ENCODE peak calls at places on chromosomes 11 and 22, in ten cellular contexts. One of them, this sample, is unnamed. For H3K4me1, the result is how much of the 10 kb centered on the place peaks cover.

GRCh38 chr11:46305295-46305694 is 27.8 kb downstream of the CREB3L1 start:
- DNase-seq in pancreas: no peak
- DNase-seq in psoas muscle: no peak
- DNase-seq in left ventricle myocardium inferior: no peak
- DNase-seq in IMR-90: peak
- DNase-seq in mucosa of descending colon: no peak
- DNase-seq in lower lobe of right lung: no peak
- DNase-seq in PC-3: no peak
- DNase-seq in HepG2: peak
- DNase-seq in heart left ventricle: no peak
- DNase-seq in this sample: no peak

GRCh38 chr22:42863349-42863911 is 6.4 kb upstream of the ARFGAP3 start:
- DNase-seq in left ventricle myocardium inferior: no peak
- DNase-seq in psoas muscle: no peak
- DNase-seq in mucosa of descending colon: no peak
- DNase-seq in heart left ventricle: no peak
- DNase-seq in HepG2: no peak
- DNase-seq in IMR-90: peak
- DNase-seq in pancreas: no peak
- DNase-seq in PC-3: peak
- DNase-seq in lower lobe of right lung: no peak
- DNase-seq in this sample: no peak

GRCh38 chr11:8290122-8290810 is 26.6 kb upstream of the LMO1 start:
- DNase-seq in HepG2: no peak
- DNase-seq in lower lobe of right lung: no peak
- DNase-seq in IMR-90: no peak
- DNase-seq in pancreas: no peak
- DNase-seq in heart left ventricle: no peak
- DNase-seq in left ventricle myocardium inferior: no peak
- DNase-seq in PC-3: no peak
- DNase-seq in mucosa of descending colon: no peak
- DNase-seq in psoas muscle: no peak
- DNase-seq in this sample: no peak

GRCh38 chr11:132718711-132719641 is 813.3 kb downstream of the OPCML start:
- DNase-seq in heart left ventricle: no peak
- DNase-seq in mucosa of descending colon: peak
- DNase-seq in HepG2: no peak
- DNase-seq in lower lobe of right lung: no peak
- DNase-seq in pancreas: no peak
- DNase-seq in left ventricle myocardium inferior: no peak
- DNase-seq in IMR-90: peak
- DNase-seq in psoas muscle: no peak
- DNase-seq in PC-3: no peak
- DNase-seq in this sample: no peak

GRCh38 chr11:47305734-47306483 is 36.0 kb downstream of the MADD start:
- DNase-seq in IMR-90: no peak
- DNase-seq in HepG2: no peak
- DNase-seq in pancreas: no peak
- DNase-seq in PC-3: no peak
- DNase-seq in psoas muscle: peak
- DNase-seq in mucosa of descending colon: no peak
- DNase-seq in lower lobe of right lung: no peak
- DNase-seq in heart left ventricle: peak
- DNase-seq in left ventricle myocardium inferior: peak
- DNase-seq in this sample: no peak

GRCh38 chr11:132911186-132911585 is 621.1 kb downstream of the OPCML start:
- DNase-seq in psoas muscle: no peak
- DNase-seq in mucosa of descending colon: no peak
- DNase-seq in pancreas: peak
- DNase-seq in HepG2: no peak
- DNase-seq in heart left ventricle: no peak
- DNase-seq in lower lobe of right lung: no peak
- DNase-seq in left ventricle myocardium inferior: no peak
- DNase-seq in PC-3: no peak
- DNase-seq in IMR-90: peak
- DNase-seq in this sample: no peak

GRCh38 chr22:26484360-26484706 is 656 bp downstream of the SRRD start:
- DNase-seq in left ventricle myocardium inferior: no peak
- DNase-seq in lower lobe of right lung: no peak
- DNase-seq in pancreas: no peak
- DNase-seq in psoas muscle: no peak
- DNase-seq in heart left ventricle: no peak
- DNase-seq in IMR-90: peak
- DNase-seq in PC-3: no peak
- DNase-seq in HepG2: no peak
- DNase-seq in mucosa of descending colon: no peak
- DNase-seq in this sample: no peak

GRCh38 chr11:116837231-116838091 is at the start of gene APOA1:
- DNase-seq in pancreas: no peak
- DNase-seq in PC-3: no peak
- DNase-seq in HepG2: peak
- DNase-seq in left ventricle myocardium inferior: no peak
- DNase-seq in heart left ventricle: peak
- DNase-seq in IMR-90: no peak
- DNase-seq in psoas muscle: no peak
- DNase-seq in mucosa of descending colon: no peak
- DNase-seq in lower lobe of right lung: no peak
- DNase-seq in this sample: peak

GRCh38 chr22:35380537-35381423 is at the start of gene HMOX1:
- DNase-seq in psoas muscle: peak
- DNase-seq in HepG2: peak
- DNase-seq in PC-3: peak
- DNase-seq in left ventricle myocardium inferior: peak
- DNase-seq in mucosa of descending colon: peak
- DNase-seq in heart left ventricle: peak
- DNase-seq in lower lobe of right lung: peak
- DNase-seq in pancreas: peak
- DNase-seq in IMR-90: peak
- DNase-seq in this sample: peak

GRCh38 chr11:30016588-30017363 is at the start of gene KCNA4:
- DNase-seq in PC-3: no peak
- DNase-seq in heart left ventricle: peak
- DNase-seq in left ventricle myocardium inferior: peak
- DNase-seq in mucosa of descending colon: no peak
- DNase-seq in pancreas: peak
- DNase-seq in HepG2: no peak
- DNase-seq in IMR-90: no peak
- DNase-seq in lower lobe of right lung: peak
- DNase-seq in psoas muscle: no peak
- DNase-seq in this sample: no peak

GRCh38 chr22:31852691-31853370 is 91.5 kb upstream of the YWHAH start:
- DNase-seq in pancreas: no peak
- DNase-seq in mucosa of descending colon: no peak
- DNase-seq in HepG2: no peak
- DNase-seq in PC-3: no peak
- DNase-seq in left ventricle myocardium inferior: no peak
- DNase-seq in heart left ventricle: no peak
- DNase-seq in lower lobe of right lung: no peak
- DNase-seq in psoas muscle: no peak
- DNase-seq in IMR-90: peak
- DNase-seq in this sample: no peak

GRCh38 chr11:78429667-78430066 is 12.0 kb upstream of the GAB2 start:
- DNase-seq in IMR-90: no peak
- DNase-seq in HepG2: no peak
- DNase-seq in mucosa of descending colon: no peak
- DNase-seq in heart left ventricle: no peak
- DNase-seq in pancreas: no peak
- DNase-seq in lower lobe of right lung: no peak
- DNase-seq in psoas muscle: no peak
- DNase-seq in left ventricle myocardium inferior: no peak
- DNase-seq in PC-3: no peak
- DNase-seq in this sample: no peak

GRCh38 chr11:75558939-75559843 is 2.9 kb upstream of the SERPINH1 start:
- DNase-seq in psoas muscle: no peak
- DNase-seq in IMR-90: peak
- DNase-seq in pancreas: no peak
- DNase-seq in left ventricle myocardium inferior: no peak
- DNase-seq in lower lobe of right lung: peak
- DNase-seq in PC-3: no peak
- DNase-seq in HepG2: no peak
- DNase-seq in heart left ventricle: peak
- DNase-seq in mucosa of descending colon: peak
- DNase-seq in this sample: peak
- H3K4me3 ChIP-seq in psoas muscle: peak
- H3K4me3 ChIP-seq in IMR-90: no peak
- H3K4me3 ChIP-seq in pancreas: no peak
- H3K4me3 ChIP-seq in left ventricle myocardium inferior: peak
- H3K4me3 ChIP-seq in lower lobe of right lung: peak
- H3K4me3 ChIP-seq in PC-3: no peak
- H3K4me3 ChIP-seq in HepG2: no peak
- H3K4me3 ChIP-seq in heart left ventricle: peak
- H3K4me3 ChIP-seq in mucosa of descending colon: no peak
- H3K4me3 ChIP-seq in this sample: no peak

DNA sequence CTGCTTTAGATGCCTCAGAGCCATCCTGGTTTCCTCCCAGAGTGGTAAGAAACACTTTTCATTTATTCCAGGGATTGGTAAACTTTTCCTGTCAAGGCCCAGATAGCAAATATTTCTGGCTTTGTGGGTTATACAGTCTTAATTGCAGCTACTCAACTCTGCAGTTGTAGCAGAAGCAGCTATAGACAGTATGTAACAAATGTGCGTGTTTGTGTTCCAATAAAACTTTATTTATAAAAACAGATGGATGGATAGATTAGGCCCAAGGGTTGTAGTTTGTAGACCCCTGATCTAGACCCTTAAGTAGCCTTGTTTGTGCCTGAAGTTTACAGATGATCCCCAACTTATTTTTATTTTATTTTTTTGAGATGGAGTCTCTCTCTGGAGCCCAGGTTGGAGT is 17.9 kb downstream of the NNMT start:
- DNase-seq in psoas muscle: no peak
- DNase-seq in pancreas: no peak
- DNase-seq in HepG2: no peak
- DNase-seq in PC-3: no peak
- DNase-seq in mucosa of descending colon: no peak
- DNase-seq in lower lobe of right lung: no peak
- DNase-seq in left ventricle myocardium inferior: no peak
- DNase-seq in IMR-90: no peak
- DNase-seq in heart left ventricle: no peak
- DNase-seq in this sample: no peak
- H3K4me1 ChIP-seq in psoas muscle: under half
- H3K4me1 ChIP-seq in pancreas: under half
- H3K4me1 ChIP-seq in HepG2: under half
- H3K4me1 ChIP-seq in PC-3: under half
- H3K4me1 ChIP-seq in mucosa of descending colon: under half
- H3K4me1 ChIP-seq in lower lobe of right lung: half or more
- H3K4me1 ChIP-seq in left ventricle myocardium inferior: under half
- H3K4me1 ChIP-seq in IMR-90: under half
- H3K4me1 ChIP-seq in heart left ventricle: under half
- H3K4me1 ChIP-seq in this sample: under half

GRCh38 chr11:407651-408080 is 7.1 kb downstream of the SIGIRR start:
- DNase-seq in HepG2: no peak
- DNase-seq in mucosa of descending colon: no peak
- DNase-seq in lower lobe of right lung: no peak
- DNase-seq in pancreas: peak
- DNase-seq in heart left ventricle: peak
- DNase-seq in psoas muscle: no peak
- DNase-seq in left ventricle myocardium inferior: no peak
- DNase-seq in PC-3: no peak
- DNase-seq in IMR-90: no peak
- DNase-seq in this sample: no peak
- H3K4me3 ChIP-seq in HepG2: no peak
- H3K4me3 ChIP-seq in mucosa of descending colon: no peak
- H3K4me3 ChIP-seq in lower lobe of right lung: peak
- H3K4me3 ChIP-seq in pancreas: no peak
- H3K4me3 ChIP-seq in heart left ventricle: no peak
- H3K4me3 ChIP-seq in psoas muscle: peak
- H3K4me3 ChIP-seq in left ventricle myocardium inferior: peak
- H3K4me3 ChIP-seq in PC-3: no peak
- H3K4me3 ChIP-seq in IMR-90: no peak
- H3K4me3 ChIP-seq in this sample: no peak

GRCh38 chr22:37355174-37355573 is 72.1 kb downstream of the ELFN2 start:
- DNase-seq in left ventricle myocardium inferior: no peak
- DNase-seq in lower lobe of right lung: no peak
- DNase-seq in IMR-90: no peak
- DNase-seq in pancreas: no peak
- DNase-seq in psoas muscle: no peak
- DNase-seq in heart left ventricle: no peak
- DNase-seq in PC-3: no peak
- DNase-seq in mucosa of descending colon: no peak
- DNase-seq in HepG2: no peak
- DNase-seq in this sample: no peak

GRCh38 chr22:37356922-37357321 is 70.4 kb downstream of the ELFN2 start:
- DNase-seq in mucosa of descending colon: no peak
- DNase-seq in heart left ventricle: no peak
- DNase-seq in lower lobe of right lung: no peak
- DNase-seq in pancreas: no peak
- DNase-seq in HepG2: no peak
- DNase-seq in left ventricle myocardium inferior: no peak
- DNase-seq in IMR-90: no peak
- DNase-seq in PC-3: peak
- DNase-seq in psoas muscle: no peak
- DNase-seq in this sample: no peak

GRCh38 chr22:37352481-37352880 is 70.2 kb downstream of the CYTH4 start:
- DNase-seq in HepG2: no peak
- DNase-seq in IMR-90: no peak
- DNase-seq in mucosa of descending colon: no peak
- DNase-seq in PC-3: no peak
- DNase-seq in lower lobe of right lung: no peak
- DNase-seq in left ventricle myocardium inferior: no peak
- DNase-seq in pancreas: no peak
- DNase-seq in heart left ventricle: no peak
- DNase-seq in psoas muscle: no peak
- DNase-seq in this sample: no peak

GRCh38 chr22:37353839-37354238 is 71.5 kb downstream of the CYTH4 start:
- DNase-seq in pancreas: no peak
- DNase-seq in mucosa of descending colon: no peak
- DNase-seq in left ventricle myocardium inferior: no peak
- DNase-seq in IMR-90: no peak
- DNase-seq in lower lobe of right lung: no peak
- DNase-seq in HepG2: no peak
- DNase-seq in PC-3: no peak
- DNase-seq in heart left ventricle: no peak
- DNase-seq in psoas muscle: no peak
- DNase-seq in this sample: no peak

DNA sequence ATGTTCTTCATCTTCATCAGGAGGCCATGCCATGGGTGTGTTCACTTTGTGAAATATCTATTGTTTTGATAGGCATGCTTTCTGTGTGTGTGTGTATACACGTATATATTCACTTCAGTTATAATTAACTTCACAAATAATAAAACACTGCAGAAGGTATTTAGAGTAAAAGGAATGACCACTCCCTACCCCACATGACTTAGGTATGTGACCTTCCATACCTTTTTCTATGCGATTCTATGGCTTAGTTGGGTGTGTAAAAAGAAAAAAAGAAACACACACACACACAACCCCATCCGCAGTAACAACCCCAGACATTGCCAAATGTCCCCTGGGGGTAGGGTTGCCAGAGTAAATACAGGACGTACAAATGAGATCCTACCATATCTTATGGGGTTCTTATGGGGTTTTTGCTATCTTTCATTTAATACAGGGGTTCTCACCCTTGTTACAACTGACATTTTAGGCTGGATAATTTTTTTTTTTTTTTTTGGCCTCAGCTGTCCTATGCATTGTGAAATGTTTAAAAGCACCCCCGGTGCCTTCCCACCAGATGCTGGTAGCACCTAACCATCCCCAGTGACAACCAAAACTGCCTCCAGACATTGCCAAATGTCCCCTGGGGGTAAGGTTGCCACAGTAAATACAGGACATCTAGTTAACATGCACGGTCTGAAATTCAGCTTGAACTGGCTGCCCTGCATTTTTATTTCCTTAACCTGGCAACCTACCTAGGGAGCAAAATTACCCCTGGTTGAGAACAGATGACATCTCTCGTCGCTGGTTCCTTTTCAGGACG is 72.2 kb downstream of the CYTH4 start:
- DNase-seq in PC-3: peak
- DNase-seq in heart left ventricle: no peak
- DNase-seq in pancreas: no peak
- DNase-seq in lower lobe of right lung: no peak
- DNase-seq in psoas muscle: no peak
- DNase-seq in IMR-90: no peak
- DNase-seq in left ventricle myocardium inferior: no peak
- DNase-seq in mucosa of descending colon: no peak
- DNase-seq in HepG2: no peak
- DNase-seq in this sample: peak
- H3K4me1 ChIP-seq in PC-3: under half
- H3K4me1 ChIP-seq in heart left ventricle: under half
- H3K4me1 ChIP-seq in pancreas: under half
- H3K4me1 ChIP-seq in lower lobe of right lung: under half
- H3K4me1 ChIP-seq in psoas muscle: under half
- H3K4me1 ChIP-seq in IMR-90: under half
- H3K4me1 ChIP-seq in left ventricle myocardium inferior: under half
- H3K4me1 ChIP-seq in mucosa of descending colon: under half
- H3K4me1 ChIP-seq in HepG2: under half
- H3K4me1 ChIP-seq in this sample: under half